ENCODE peak calls at places on chromosomes 5 and 9, in nine cellular contexts. X is Peyer's patch; W is cardiac fibroblast; C is HEK293T; Q is NB4; U is endothelial cell; K is cerebellum; F is CD8-positive, alpha-beta memory T cell; V is NCI-H1417. P is an unnamed sample.

GRCh38 chr9:23669776-23670175 is 156.3 kb downstream of the ELAVL2 start:
- DNase-seq in K (peak; percentile 83), U (no peak), V (no peak), W (no peak), F (no peak), X (no peak), Q (no peak), C (no peak), P (no peak)

GRCh38 chr9:131661954-131662621 is 77.8 kb downstream of the RAPGEF1 start:
- DNase-seq in V (no peak), K (no peak), Q (no peak), C (no peak), W (no peak), U (no peak), X (no peak), F (peak; percentile 46), P (peak; percentile 46)

GRCh38 chr9:124306098-124306735 is 48.5 kb downstream of the NEK6 start:
- DNase-seq in U (no peak), V (no peak), X (no peak), W (peak; percentile 82), K (no peak), F (no peak), Q (peak; percentile 74), C (no peak), P (no peak)

GRCh38 chr5:684771-685216 is 8.4 kb downstream of the TPPP start:
- DNase-seq in F (no peak), K (no peak), V (no peak), Q (peak; percentile 0), C (no peak), U (no peak), W (no peak), X (peak; percentile 33), P (peak; percentile 12)

GRCh38 chr5:126673477-126673876 is 72.7 kb downstream of the PHAX start:
- DNase-seq in X (no peak), W (no peak), V (no peak), F (no peak), Q (no peak), K (no peak), U (no peak), C (no peak), P (no peak)

GRCh38 chr5:127950707-127951356 is 132.7 kb upstream of the SLC12A2 start:
- DNase-seq in Q (peak; percentile 49), W (peak; percentile 83), F (no peak), X (no peak), U (no peak), C (no peak), K (no peak), V (no peak), P (no peak)

GRCh38 chr5:167049043-167049663 is 1242.3 kb upstream of the WWC1 start:
- DNase-seq in W (peak; percentile 63), X (no peak), F (no peak), Q (peak; percentile 52), U (peak; percentile 52), K (peak; percentile 2), V (peak; percentile 13), C (peak; percentile 47), P (no peak)

GRCh38 chr9:104983491-104983890 is 55.5 kb upstream of the ABCA1 start:
- DNase-seq in Q (no peak), K (no peak), X (no peak), C (no peak), U (no peak), F (no peak), W (no peak), V (no peak), P (no peak)

GRCh38 chr9:86277072-86277471 is 5.3 kb downstream of the ISCA1 start:
- DNase-seq in C (no peak), K (no peak), Q (no peak), X (no peak), U (no peak), F (no peak), V (no peak), W (no peak), P (no peak)

GRCh38 chr5:139062910-139063663 is 135.1 kb downstream of the SIL1 start:
- DNase-seq in W (no peak), Q (no peak), X (no peak), V (no peak), K (no peak), F (no peak), U (no peak), C (no peak), P (no peak)

GRCh38 chr5:109560554-109560953 is 129.2 kb upstream of the MAN2A1 start:
- DNase-seq in K (no peak), Q (no peak), W (no peak), C (no peak), U (no peak), V (no peak), F (no peak), X (no peak), P (no peak)

GRCh38 chr9:79610019-79610760 is 38.4 kb downstream of the TLE4 start:
- DNase-seq in C (no peak), Q (peak; percentile 13), F (no peak), V (peak; percentile 19), W (no peak), X (no peak), K (no peak), U (no peak), P (no peak)

GRCh38 chr5:63401434-63402046 is 560.7 kb downstream of the HTR1A start:
- DNase-seq in V (peak; percentile 43), W (peak; percentile 57), C (peak; percentile 39), K (peak; percentile 43), Q (peak; percentile 57), X (no peak), F (no peak), U (peak; percentile 78), P (no peak)

GRCh38 chr9:7760014-7760415 is 39.6 kb downstream of the DMAC1 start:
- DNase-seq in X (no peak), K (no peak), C (no peak), W (peak; percentile 58), U (no peak), V (no peak), Q (peak; percentile 56), F (no peak), P (no peak)

GRCh38 chr5:58958701-58959100 is 375.8 kb downstream of the RAB3C start:
- DNase-seq in V (no peak), Q (no peak), C (no peak), K (no peak), W (no peak), U (no peak), F (no peak), X (no peak), P (no peak)

GRCh38 chr5:127580731-127581130 is 63.3 kb downstream of the PRRC1 start:
- DNase-seq in K (no peak), V (no peak), X (no peak), U (no peak), F (no peak), W (no peak), C (no peak), Q (no peak), P (no peak)

GRCh38 chr5:171989276-171989675 is 17.2 kb downstream of the FBXW11 start:
- DNase-seq in X (no peak), C (no peak), F (no peak), Q (no peak), W (no peak), K (no peak), V (no peak), U (no peak), P (no peak)

GRCh38 chr5:171121638-171122037 is 187.4 kb upstream of the TLX3 start:
- DNase-seq in X (no peak), F (no peak), C (no peak), W (no peak), V (no peak), Q (no peak), U (no peak), K (no peak), P (no peak)

GRCh38 chr5:10556331-10556807 is 7.5 kb upstream of the ANKRD33B start:
- DNase-seq in X (no peak), Q (no peak), C (no peak), W (peak; percentile 65), F (no peak), V (no peak), U (no peak), K (no peak), P (no peak)

GRCh38 chr9:121261107-121261460 is 6.9 kb upstream of the GSN start:
- DNase-seq in C (no peak), X (no peak), W (peak; percentile 56), U (peak; percentile 61), K (no peak), Q (peak; percentile 48), F (no peak), V (peak; percentile 29), P (no peak)

GRCh38 chr5:87081511-87082372 is 185.9 kb upstream of the RASA1 start:
- DNase-seq in W (no peak), K (no peak), C (no peak), Q (peak; percentile 93), X (no peak), F (peak; percentile 42), U (no peak), V (no peak), P (no peak)

GRCh38 chr9:91282292-91282691 is 79.4 kb downstream of the AUH start:
- DNase-seq in X (no peak), V (no peak), F (no peak), W (no peak), K (no peak), U (no peak), C (no peak), Q (no peak), P (no peak)

GRCh38 chr5:9339206-9339818 is 206.6 kb downstream of the SEMA5A start:
- DNase-seq in W (no peak), C (peak; percentile 31), U (peak; percentile 8), X (no peak), Q (peak; percentile 45), K (no peak), F (no peak), V (no peak), P (no peak)

GRCh38 chr5:164475339-164475977 is 970.0 kb downstream of the MAT2B start:
- DNase-seq in F (no peak), U (no peak), K (peak; percentile 2), V (peak; percentile 20), W (peak; percentile 70), Q (peak; percentile 11), X (no peak), C (peak; percentile 43), P (no peak)

GRCh38 chr9:112711050-112711689 is 6.7 kb downstream of the INIP start:
- DNase-seq in C (peak; percentile 23), F (no peak), U (no peak), W (peak; percentile 69), Q (peak; percentile 16), K (peak; percentile 40), V (no peak), X (no peak), P (no peak)

GRCh38 chr9:34961574-34962480 is 3.7 kb downstream of the PHF24 start:
- DNase-seq in U (no peak), X (no peak), W (peak; percentile 75), Q (peak; percentile 42), C (no peak), V (no peak), F (no peak), K (no peak), P (no peak)

GRCh38 chr9:104856413-104856941 is 71.5 kb downstream of the ABCA1 start:
- DNase-seq in U (no peak), V (peak; percentile 75), W (no peak), X (no peak), F (no peak), K (no peak), C (no peak), Q (no peak), P (no peak)

GRCh38 chr5:66769839-66770617 is 173.8 kb downstream of the MAST4 start:
- DNase-seq in W (peak; percentile 29), Q (peak; percentile 30), V (no peak), K (no peak), C (peak; percentile 38), X (no peak), U (peak; percentile 11), F (no peak), P (no peak)

GRCh38 chr5:178551468-178551867 is 38.7 kb downstream of the COL23A1 start:
- DNase-seq in C (no peak), X (no peak), F (no peak), U (no peak), Q (no peak), K (no peak), V (no peak), W (no peak), P (no peak)

GRCh38 chr9:2729003-2729402 is 11.7 kb downstream of the KCNV2 start:
- DNase-seq in Q (no peak), C (no peak), F (no peak), X (no peak), V (no peak), K (no peak), U (no peak), W (peak; percentile 49), P (no peak)

GRCh38 chr5:92391-93220 is 638 bp downstream of the PLEKHG4B start:
- DNase-seq in C (no peak), U (peak; percentile 26), X (no peak), Q (no peak), K (no peak), F (no peak), W (no peak), V (no peak), P (no peak)